ENCODE peak calls at places on chromosomes 1 and 21, in eight cellular contexts. One of them, this sample, is unnamed.

GRCh38 chr1:201499795-201500669 is 6.9 kb downstream of the CSRP1 start:
- DNase-seq in heart right ventricle: peak; percentile 47
- DNase-seq in A549: no peak
- DNase-seq in GM20000: no peak
- DNase-seq in fibroblast of the aortic adventitia: peak; percentile 24
- DNase-seq in right lobe of liver: no peak
- DNase-seq in H9: no peak
- DNase-seq in neural crest cell: no peak
- DNase-seq in this sample: no peak

GRCh38 chr1:211145944-211146343 is 12.0 kb upstream of the KCNH1 start:
- DNase-seq in heart right ventricle: no peak
- DNase-seq in A549: no peak
- DNase-seq in GM20000: no peak
- DNase-seq in fibroblast of the aortic adventitia: no peak
- DNase-seq in right lobe of liver: no peak
- DNase-seq in H9: no peak
- DNase-seq in neural crest cell: no peak
- DNase-seq in this sample: no peak

GRCh38 chr1:177969825-177970371 is at the start of gene SEC16B:
- DNase-seq in heart right ventricle: no peak
- DNase-seq in A549: peak; percentile 80
- DNase-seq in GM20000: no peak
- DNase-seq in fibroblast of the aortic adventitia: no peak
- DNase-seq in right lobe of liver: peak; percentile 89
- DNase-seq in H9: no peak
- DNase-seq in neural crest cell: no peak
- DNase-seq in this sample: no peak

GRCh38 chr1:15224259-15224869 is 22.7 kb upstream of the FHAD1 start:
- DNase-seq in heart right ventricle: no peak
- DNase-seq in A549: no peak
- DNase-seq in GM20000: no peak
- DNase-seq in fibroblast of the aortic adventitia: no peak
- DNase-seq in right lobe of liver: no peak
- DNase-seq in H9: no peak
- DNase-seq in neural crest cell: no peak
- DNase-seq in this sample: no peak

GRCh38 chr1:153774780-153775431 is at the start of gene SLC27A3:
- DNase-seq in heart right ventricle: peak; percentile 83
- DNase-seq in A549: no peak
- DNase-seq in GM20000: peak; percentile 51
- DNase-seq in fibroblast of the aortic adventitia: peak; percentile 79
- DNase-seq in right lobe of liver: peak; percentile 80
- DNase-seq in H9: peak; percentile 61
- DNase-seq in neural crest cell: no peak
- DNase-seq in this sample: no peak

GRCh38 chr21:45286671-45287437 is 841 bp downstream of the POFUT2 start:
- DNase-seq in heart right ventricle: no peak
- DNase-seq in A549: no peak
- DNase-seq in GM20000: no peak
- DNase-seq in fibroblast of the aortic adventitia: no peak
- DNase-seq in right lobe of liver: peak; percentile 56
- DNase-seq in H9: peak; percentile 91
- DNase-seq in neural crest cell: peak; percentile 49
- DNase-seq in this sample: no peak

GRCh38 chr1:203607169-203607873 is 19.3 kb upstream of the ATP2B4 start:
- DNase-seq in heart right ventricle: peak; percentile 41
- DNase-seq in A549: peak; percentile 70
- DNase-seq in GM20000: peak; percentile 32
- DNase-seq in fibroblast of the aortic adventitia: peak; percentile 91
- DNase-seq in right lobe of liver: no peak
- DNase-seq in H9: no peak
- DNase-seq in neural crest cell: no peak
- DNase-seq in this sample: no peak

GRCh38 chr1:98420376-98421097 is 241.0 kb upstream of the SNX7 start:
- DNase-seq in heart right ventricle: no peak
- DNase-seq in A549: no peak
- DNase-seq in GM20000: no peak
- DNase-seq in fibroblast of the aortic adventitia: peak; percentile 27
- DNase-seq in right lobe of liver: no peak
- DNase-seq in H9: no peak
- DNase-seq in neural crest cell: no peak
- DNase-seq in this sample: no peak

GRCh38 chr1:107821340-107821739 is 143.6 kb downstream of the VAV3 start:
- DNase-seq in heart right ventricle: no peak
- DNase-seq in A549: no peak
- DNase-seq in GM20000: no peak
- DNase-seq in fibroblast of the aortic adventitia: no peak
- DNase-seq in right lobe of liver: no peak
- DNase-seq in H9: no peak
- DNase-seq in neural crest cell: no peak
- DNase-seq in this sample: no peak

DNA sequence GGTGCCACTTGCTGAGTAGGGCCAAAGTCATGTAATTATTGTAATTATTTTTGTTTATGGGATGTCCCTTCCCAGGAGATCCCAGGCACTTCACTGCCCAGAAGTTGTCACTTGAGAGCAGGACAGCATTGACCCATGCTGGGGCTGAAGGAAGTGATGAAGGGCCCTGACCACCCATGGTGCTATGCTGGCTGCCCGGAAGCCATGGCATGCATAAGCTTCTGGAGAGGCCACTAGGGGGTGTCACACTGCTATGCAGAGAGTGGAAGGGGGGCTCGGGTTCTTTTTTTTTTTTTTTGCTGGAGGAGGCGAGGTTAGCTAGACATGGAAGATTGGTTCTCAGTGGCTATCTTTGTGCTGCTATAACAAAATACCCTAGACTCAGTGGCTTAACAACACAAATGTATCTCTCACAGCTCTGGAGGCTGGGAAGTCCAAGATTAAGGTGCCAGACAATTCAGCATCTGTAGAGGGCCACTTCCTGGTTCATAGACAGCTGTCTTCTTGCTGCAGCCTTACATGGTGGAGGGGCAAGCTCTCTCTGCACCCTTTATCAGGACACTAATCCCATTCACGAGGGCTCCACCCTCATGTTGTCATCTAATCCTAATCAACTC is 84.9 kb downstream of the CNIH3 start:
- DNase-seq in heart right ventricle: no peak
- DNase-seq in A549: peak; percentile 24
- DNase-seq in GM20000: peak; percentile 56
- DNase-seq in fibroblast of the aortic adventitia: peak; percentile 44
- DNase-seq in right lobe of liver: no peak
- DNase-seq in H9: peak; percentile 73
- DNase-seq in neural crest cell: no peak
- DNase-seq in this sample: no peak
- TF ChIP-seq CTCF in heart right ventricle: no peak
- TF ChIP-seq CTCF in A549: no peak
- TF ChIP-seq CTCF in GM20000: peak; percentile 41
- TF ChIP-seq CTCF in fibroblast of the aortic adventitia: peak; percentile 53
- TF ChIP-seq CTCF in right lobe of liver: peak; percentile 23
- TF ChIP-seq CTCF in H9: peak; percentile 73
- TF ChIP-seq CTCF in neural crest cell: peak; percentile 37
- TF ChIP-seq CTCF in this sample: no peak

GRCh38 chr1:68449901-68450300 is at the start of gene RPE65:
- DNase-seq in heart right ventricle: no peak
- DNase-seq in A549: no peak
- DNase-seq in GM20000: no peak
- DNase-seq in fibroblast of the aortic adventitia: no peak
- DNase-seq in right lobe of liver: no peak
- DNase-seq in H9: no peak
- DNase-seq in neural crest cell: no peak
- DNase-seq in this sample: no peak

GRCh38 chr1:68453060-68453665 is 3.4 kb upstream of the RPE65 start:
- DNase-seq in heart right ventricle: no peak
- DNase-seq in A549: no peak
- DNase-seq in GM20000: no peak
- DNase-seq in fibroblast of the aortic adventitia: no peak
- DNase-seq in right lobe of liver: no peak
- DNase-seq in H9: no peak
- DNase-seq in neural crest cell: no peak
- DNase-seq in this sample: no peak

GRCh38 chr1:68442822-68443556 is 6.8 kb downstream of the RPE65 start:
- DNase-seq in heart right ventricle: no peak
- DNase-seq in A549: peak; percentile 41
- DNase-seq in GM20000: peak; percentile 23
- DNase-seq in fibroblast of the aortic adventitia: peak; percentile 67
- DNase-seq in right lobe of liver: no peak
- DNase-seq in H9: peak; percentile 35
- DNase-seq in neural crest cell: peak; percentile 36
- DNase-seq in this sample: no peak

GRCh38 chr1:68448365-68448764 is 1.4 kb downstream of the RPE65 start:
- DNase-seq in heart right ventricle: no peak
- DNase-seq in A549: no peak
- DNase-seq in GM20000: no peak
- DNase-seq in fibroblast of the aortic adventitia: no peak
- DNase-seq in right lobe of liver: no peak
- DNase-seq in H9: peak; percentile 45
- DNase-seq in neural crest cell: no peak
- DNase-seq in this sample: no peak
- TF ChIP-seq CTCF in heart right ventricle: no peak
- TF ChIP-seq CTCF in A549: no peak
- TF ChIP-seq CTCF in GM20000: no peak
- TF ChIP-seq CTCF in fibroblast of the aortic adventitia: no peak
- TF ChIP-seq CTCF in right lobe of liver: no peak
- TF ChIP-seq CTCF in H9: peak; percentile 59
- TF ChIP-seq CTCF in neural crest cell: no peak
- TF ChIP-seq CTCF in this sample: no peak

DNA sequence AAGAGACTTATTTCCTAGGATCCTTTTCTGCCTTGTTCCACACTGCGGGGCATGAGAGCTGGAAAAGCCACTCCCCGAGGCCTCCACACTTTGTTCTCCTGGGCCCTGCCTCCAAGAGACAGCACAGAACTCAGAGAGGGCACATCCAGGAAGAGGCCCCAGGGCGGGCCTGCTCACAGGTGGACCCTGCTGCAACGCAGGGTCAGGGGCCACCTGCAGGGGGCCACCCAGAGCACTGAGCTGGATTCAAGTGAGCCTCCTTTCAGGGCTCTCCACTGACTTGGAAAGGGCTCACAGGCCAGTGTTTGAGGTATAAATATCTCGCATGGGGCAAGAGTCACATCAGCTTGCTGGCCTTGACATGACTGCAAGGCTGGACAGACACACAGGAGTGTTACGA is 4.8 kb downstream of the RGS16 start:
- DNase-seq in heart right ventricle: no peak
- DNase-seq in A549: no peak
- DNase-seq in GM20000: no peak
- DNase-seq in fibroblast of the aortic adventitia: no peak
- DNase-seq in right lobe of liver: no peak
- DNase-seq in H9: peak; percentile 73
- DNase-seq in neural crest cell: no peak
- DNase-seq in this sample: no peak
- TF ChIP-seq CTCF in heart right ventricle: peak; percentile 23
- TF ChIP-seq CTCF in A549: peak; percentile 15
- TF ChIP-seq CTCF in GM20000: peak; percentile 40
- TF ChIP-seq CTCF in fibroblast of the aortic adventitia: peak; percentile 34
- TF ChIP-seq CTCF in right lobe of liver: peak; percentile 14
- TF ChIP-seq CTCF in H9: peak; percentile 78
- TF ChIP-seq CTCF in neural crest cell: peak; percentile 48
- TF ChIP-seq CTCF in this sample: no peak

DNA sequence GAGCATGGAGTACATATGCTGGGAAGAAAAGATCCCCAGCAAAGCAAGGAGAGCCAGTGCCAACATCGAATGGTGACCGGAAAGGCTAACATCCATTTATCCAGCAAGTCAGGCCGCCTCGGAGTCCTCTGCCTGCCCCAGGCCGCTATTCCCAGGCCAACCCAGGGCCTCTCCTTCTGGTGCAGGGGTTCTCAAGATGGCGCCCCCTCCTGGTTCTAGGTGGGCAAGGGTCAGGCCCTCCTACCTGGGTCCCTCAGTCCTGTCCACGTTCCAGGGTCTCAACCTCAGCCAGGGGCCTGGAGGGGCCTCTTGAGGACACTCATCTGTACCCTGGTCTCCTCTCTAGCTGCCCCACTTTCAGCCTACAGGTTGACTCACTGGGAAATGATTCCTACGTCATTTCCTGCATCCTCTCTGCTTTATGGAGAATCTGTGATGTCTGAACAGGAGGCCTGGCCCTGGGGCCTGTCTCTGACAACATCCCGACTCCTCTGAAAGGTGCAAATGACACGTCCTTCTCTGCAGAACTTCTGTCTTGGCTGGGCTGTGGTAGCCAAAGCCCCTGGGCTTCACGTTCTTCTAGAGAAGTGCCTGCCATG is 145.3 kb downstream of the PSMG1 start:
- DNase-seq in heart right ventricle: no peak
- DNase-seq in A549: no peak
- DNase-seq in GM20000: no peak
- DNase-seq in fibroblast of the aortic adventitia: no peak
- DNase-seq in right lobe of liver: no peak
- DNase-seq in H9: peak; percentile 74
- DNase-seq in neural crest cell: no peak
- DNase-seq in this sample: no peak
- TF ChIP-seq CTCF in heart right ventricle: no peak
- TF ChIP-seq CTCF in A549: no peak
- TF ChIP-seq CTCF in GM20000: no peak
- TF ChIP-seq CTCF in fibroblast of the aortic adventitia: no peak
- TF ChIP-seq CTCF in right lobe of liver: no peak
- TF ChIP-seq CTCF in H9: peak; percentile 72
- TF ChIP-seq CTCF in neural crest cell: no peak
- TF ChIP-seq CTCF in this sample: no peak

GRCh38 chr1:24642481-24643361 is at the start of gene SRRM1:
- DNase-seq in heart right ventricle: peak; percentile 98
- DNase-seq in A549: peak; percentile 100
- DNase-seq in GM20000: peak; percentile 98
- DNase-seq in fibroblast of the aortic adventitia: peak; percentile 100
- DNase-seq in right lobe of liver: peak; percentile 100
- DNase-seq in H9: peak; percentile 100
- DNase-seq in neural crest cell: peak; percentile 89
- DNase-seq in this sample: peak; percentile 96
- TF ChIP-seq CTCF in heart right ventricle: peak; percentile 41
- TF ChIP-seq CTCF in A549: no peak
- TF ChIP-seq CTCF in GM20000: no peak
- TF ChIP-seq CTCF in fibroblast of the aortic adventitia: no peak
- TF ChIP-seq CTCF in right lobe of liver: no peak
- TF ChIP-seq CTCF in H9: no peak
- TF ChIP-seq CTCF in neural crest cell: no peak
- TF ChIP-seq CTCF in this sample: no peak